ENCODE peak calls at places on chromosomes 3 and 15, in eight cellular contexts. L is right atrium auricular region, I is body of pancreas, N is stomach, B is A549, Y is PC-3, G is neuronal stem cell, D is Peyer's patch. W is an unnamed sample. For H3K4me1, the result is how much of the 10 kb centered on the place peaks cover.

GRCh38 chr3:25476639-25477038 is 48.6 kb downstream of the RARB start:
- DNase-seq in L (no peak), I (no peak), N (no peak), B (no peak), Y (no peak), G (no peak), D (no peak), W (peak)

GRCh38 chr3:105030211-105030610 is 336.5 kb upstream of the ALCAM start:
- DNase-seq in L (no peak), I (no peak), N (no peak), B (no peak), Y (no peak), G (no peak), D (no peak), W (no peak)

GRCh38 chr3:196179380-196180308 is 31.6 kb downstream of the ZDHHC19 start:
- DNase-seq in L (no peak), I (no peak), N (no peak), B (no peak), Y (peak), G (no peak), D (peak), W (no peak)

GRCh38 chr15:52228928-52229327 is 37.7 kb upstream of the GNB5 start:
- DNase-seq in L (no peak), I (peak), N (peak), B (no peak), Y (peak), G (no peak), D (peak), W (no peak)

GRCh38 chr3:102400766-102401165 is 34.0 kb upstream of the ZPLD1 start:
- DNase-seq in L (no peak), I (no peak), N (no peak), B (no peak), Y (peak), G (no peak), D (no peak), W (no peak)

GRCh38 chr3:10395671-10396070 is 74.8 kb upstream of the SEC13 start:
- DNase-seq in L (no peak), I (no peak), N (no peak), B (no peak), Y (peak), G (no peak), D (peak), W (no peak)

GRCh38 chr3:18579659-18580058 is 154.5 kb upstream of the SATB1 start:
- DNase-seq in L (no peak), I (no peak), N (no peak), B (no peak), Y (no peak), G (no peak), D (no peak), W (no peak)

GRCh38 chr3:59968510-59968909 is 918.7 kb upstream of the CFAP20DC start:
- DNase-seq in L (no peak), I (no peak), N (no peak), B (no peak), Y (no peak), G (no peak), D (no peak), W (no peak)

GRCh38 chr3:145807990-145808389 is 353.0 kb downstream of the PLOD2 start:
- DNase-seq in L (no peak), I (no peak), N (no peak), B (no peak), Y (peak), G (no peak), D (no peak), W (peak)

GRCh38 chr15:100565591-100565990 is 36.4 kb downstream of the LINS1 start:
- DNase-seq in L (no peak), I (no peak), N (no peak), B (no peak), Y (peak), G (no peak), D (no peak), W (no peak)

GRCh38 chr3:153045150-153045549 is 116.9 kb upstream of the RAP2B start:
- DNase-seq in L (no peak), I (no peak), N (no peak), B (no peak), Y (no peak), G (no peak), D (no peak), W (no peak)

GRCh38 chr3:14532691-14533456 is 7.3 kb downstream of the GRIP2 start:
- DNase-seq in L (peak), I (peak), N (peak), B (no peak), Y (peak), G (no peak), D (peak), W (peak)

GRCh38 chr15:42582569-42583235 is 7.3 kb downstream of the STARD9 start:
- DNase-seq in L (no peak), I (no peak), N (no peak), B (no peak), Y (no peak), G (no peak), D (no peak), W (no peak)

GRCh38 chr15:57552678-57553334 is 38.9 kb upstream of the MYZAP start:
- DNase-seq in L (no peak), I (no peak), N (no peak), B (no peak), Y (no peak), G (no peak), D (no peak), W (no peak)

GRCh38 chr3:49654955-49655556 is 19.1 kb upstream of the APEH start:
- DNase-seq in L (no peak), I (no peak), N (peak), B (no peak), Y (no peak), G (no peak), D (no peak), W (no peak)

GRCh38 chr3:55085231-55085630 is 157.4 kb upstream of the LRTM1 start:
- DNase-seq in L (no peak), I (no peak), N (no peak), B (no peak), Y (no peak), G (no peak), D (no peak), W (no peak)

GRCh38 chr3:23740517-23741402 is 65.0 kb upstream of the UBE2E1 start:
- DNase-seq in L (peak), I (peak), N (peak), B (peak), Y (peak), G (no peak), D (no peak), W (peak)

GRCh38 chr15:62894322-62895085 is 148.0 kb upstream of the TPM1 start:
- DNase-seq in L (no peak), I (no peak), N (no peak), B (no peak), Y (peak), G (no peak), D (no peak), W (no peak)

GRCh38 chr3:194135806-194136518 is at the start of gene HES1:
- DNase-seq in L (peak), I (peak), N (peak), B (peak), Y (peak), G (peak), D (peak), W (peak)

GRCh38 chr15:25981114-25981513 is 118.0 kb upstream of the ATP10A start:
- DNase-seq in L (no peak), I (no peak), N (no peak), B (no peak), Y (no peak), G (no peak), D (no peak), W (no peak)

GRCh38 chr15:101250931-101251829 is 668 bp downstream of the CHSY1 start:
- DNase-seq in L (no peak), I (peak), N (peak), B (peak), Y (peak), G (no peak), D (peak), W (peak)

GRCh38 chr3:107825556-107825955 is 265.3 kb downstream of the CD47 start:
- DNase-seq in L (no peak), I (no peak), N (no peak), B (no peak), Y (no peak), G (no peak), D (no peak), W (no peak)

GRCh38 chr3:168197162-168197561 is 101.4 kb upstream of the GOLIM4 start:
- DNase-seq in L (no peak), I (no peak), N (no peak), B (no peak), Y (no peak), G (no peak), D (no peak), W (no peak)

GRCh38 chr3:170128977-170129431 is 52.5 kb downstream of the PHC3 start:
- DNase-seq in L (no peak), I (no peak), N (no peak), B (no peak), Y (peak), G (no peak), D (no peak), W (no peak)

GRCh38 chr15:76401285-76401684 is 64.7 kb downstream of the ISL2 start:
- DNase-seq in L (no peak), I (no peak), N (no peak), B (no peak), Y (peak), G (no peak), D (no peak), W (no peak)

GRCh38 chr3:157121522-157121921 is 38.4 kb downstream of the CCNL1 start:
- DNase-seq in L (no peak), I (no peak), N (no peak), B (no peak), Y (no peak), G (no peak), D (no peak), W (no peak)

GRCh38 chr15:72315706-72316370 is 4.1 kb downstream of the CELF6 start:
- DNase-seq in L (no peak), I (peak), N (no peak), B (no peak), Y (no peak), G (no peak), D (no peak), W (no peak)

GRCh38 chr15:98169551-98169950 is 209.0 kb downstream of the ARRDC4 start:
- DNase-seq in L (no peak), I (no peak), N (no peak), B (no peak), Y (no peak), G (no peak), D (no peak), W (no peak)

GRCh38 chr3:172448661-172449467 is 608 bp upstream of the GHSR start:
- DNase-seq in L (no peak), I (peak), N (no peak), B (no peak), Y (no peak), G (no peak), D (no peak), W (no peak)

GRCh38 chr3:149625795-149626194 is 32.0 kb downstream of the WWTR1 start:
- DNase-seq in L (no peak), I (no peak), N (no peak), B (no peak), Y (no peak), G (no peak), D (no peak), W (no peak)

GRCh38 chr15:42092666-42093445 is 1.5 kb downstream of the PLA2G4D start:
- DNase-seq in L (peak), I (peak), N (peak), B (no peak), Y (no peak), G (no peak), D (no peak), W (peak)

GRCh38 chr3:62117903-62118548 is 255.3 kb downstream of the FEZF2 start:
- DNase-seq in L (no peak), I (no peak), N (no peak), B (no peak), Y (no peak), G (no peak), D (no peak), W (no peak)

GRCh38 chr15:19987389-19988048 is 554.1 kb downstream of the GOLGA6L6 start:
- DNase-seq in L (no peak), I (no peak), N (no peak), B (no peak), Y (peak), G (no peak), D (no peak), W (no peak)

GRCh38 chr3:178709047-178709446 is 172.8 kb downstream of the KCNMB2 start:
- DNase-seq in L (no peak), I (no peak), N (no peak), B (no peak), Y (no peak), G (no peak), D (no peak), W (no peak)

DNA sequence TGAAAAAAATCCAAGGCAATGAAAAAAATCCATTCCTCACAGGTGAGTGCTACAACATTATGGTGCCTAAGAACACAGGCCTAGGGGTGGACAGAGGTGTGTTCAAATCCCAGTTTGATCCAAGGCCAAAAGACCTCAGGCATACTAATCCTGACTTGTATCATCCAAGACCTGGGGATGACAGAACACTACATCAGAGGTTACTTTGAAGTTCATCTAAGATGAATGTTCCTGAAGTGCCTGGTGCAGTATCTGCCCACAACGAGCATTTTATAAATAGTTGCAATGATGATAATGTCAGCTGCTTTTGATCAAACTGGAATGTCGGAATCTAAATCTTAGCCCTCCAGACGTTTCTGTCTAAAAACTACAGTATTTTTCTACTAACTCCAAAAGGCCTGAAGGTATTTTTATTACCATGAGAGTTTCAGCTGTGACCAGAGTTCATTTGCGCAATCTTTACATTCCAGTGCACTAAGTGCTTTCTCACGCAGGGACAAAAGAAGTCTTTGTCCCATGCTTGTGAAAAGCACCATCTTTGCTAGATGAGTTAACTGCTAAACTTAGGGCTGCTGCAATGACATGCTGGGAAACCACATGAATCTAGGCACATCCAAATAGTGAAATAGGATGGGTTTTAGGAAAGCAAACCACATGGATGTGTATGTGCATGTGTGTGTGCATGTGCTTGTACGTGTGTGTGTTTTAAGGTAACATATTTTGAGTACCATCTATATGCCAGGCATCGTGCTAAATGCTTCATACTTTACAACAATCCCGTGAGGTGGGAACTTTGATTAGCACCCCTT is 18.1 kb downstream of the ANXA2 start:
- DNase-seq in L (no peak), I (peak), N (no peak), B (no peak), Y (peak), G (no peak), D (no peak), W (no peak)
- H3K27ac ChIP-seq in L (peak), I (peak), N (no peak), B (peak), Y (peak), G (peak), D (peak), W (peak)

DNA sequence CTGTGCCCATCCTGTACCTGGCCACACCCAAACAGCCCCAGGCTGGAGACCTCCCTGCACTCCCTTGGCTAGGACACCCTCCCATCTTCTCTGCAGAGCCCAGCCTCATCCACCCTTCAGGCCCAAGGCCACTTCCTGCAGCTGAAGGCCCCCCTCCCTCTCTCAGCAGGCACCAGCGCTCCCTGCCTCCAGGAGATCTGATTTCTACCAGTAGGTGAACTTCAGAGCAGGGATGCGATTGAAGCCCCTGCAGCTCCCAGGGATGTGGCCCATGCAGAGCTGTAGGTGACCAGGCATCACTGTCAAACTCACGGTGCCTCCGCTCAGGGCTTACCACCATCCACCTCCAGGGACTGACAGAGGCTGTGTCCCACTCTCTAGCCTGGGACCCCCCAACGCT is 96.3 kb downstream of the NUP210 start:
- DNase-seq in L (no peak), I (no peak), N (no peak), B (no peak), Y (no peak), G (no peak), D (no peak), W (no peak)
- H3K4me1 ChIP-seq in L (under half), I (under half), N (under half), B (under half), Y (under half), G (under half), D (under half), W (under half)

GRCh38 chr15:40097968-40098476 is 10.7 kb downstream of the BMF start:
- DNase-seq in L (no peak), I (peak), N (peak), B (no peak), Y (no peak), G (no peak), D (peak), W (peak)
- H3K27ac ChIP-seq in L (peak), I (peak), N (peak), B (peak), Y (peak), G (no peak), D (peak), W (peak)

GRCh38 chr3:134373278-134373941 is 837 bp downstream of the AMOTL2 start:
- DNase-seq in L (peak), I (peak), N (peak), B (no peak), Y (peak), G (peak), D (peak), W (peak)
- H3K4me1 ChIP-seq in L (half or more), I (half or more), N (half or more), B (half or more), Y (half or more), G (under half), D (under half), W (under half)